ENCODE peak calls at places on chromosomes 2 and 18, in seven cellular contexts. T is prostate gland; J is transverse colon; V is neuronal stem cell; O is naive thymus-derived CD4-positive, alpha-beta T cell; L is kidney; F is breast epithelium. E is an unnamed sample.

GRCh38 chr2:15186118-15186517 is 375.0 kb downstream of the NBAS start:
- DNase-seq in T (no peak), J (no peak), V (no peak), O (no peak), L (no peak), F (no peak), E (no peak)

GRCh38 chr2:55419236-55419513 is 481 bp downstream of the CCDC88A start:
- DNase-seq in T (peak), J (peak), V (no peak), O (no peak), L (no peak), F (no peak), E (no peak)

GRCh38 chr2:119691189-119691588 is 12.2 kb downstream of the TMEM177 start:
- DNase-seq in T (no peak), J (no peak), V (no peak), O (no peak), L (no peak), F (no peak), E (no peak)

GRCh38 chr2:105005170-105005569 is 32.7 kb upstream of the MRPS9 start:
- DNase-seq in T (no peak), J (no peak), V (no peak), O (no peak), L (no peak), F (no peak), E (no peak)

GRCh38 chr2:72220170-72220569 is 72.5 kb upstream of the CYP26B1 start:
- DNase-seq in T (no peak), J (no peak), V (peak), O (no peak), L (no peak), F (no peak), E (no peak)

GRCh38 chr2:11264818-11265217 is 79.6 kb downstream of the ROCK2 start:
- DNase-seq in T (no peak), J (no peak), V (no peak), O (no peak), L (no peak), F (no peak), E (no peak)

GRCh38 chr2:74399785-74400184 is 19.7 kb upstream of the DCTN1 start:
- DNase-seq in T (no peak), J (no peak), V (no peak), O (no peak), L (no peak), F (no peak), E (no peak)

GRCh38 chr2:240309214-240309613 is 126.2 kb upstream of the GPC1 start:
- DNase-seq in T (no peak), J (no peak), V (no peak), O (no peak), L (no peak), F (no peak), E (no peak)

GRCh38 chr2:12300927-12301326 is 415.8 kb upstream of the TRIB2 start:
- DNase-seq in T (no peak), J (no peak), V (no peak), O (no peak), L (no peak), F (no peak), E (no peak)

GRCh38 chr2:224749136-224749535 is 33.0 kb upstream of the CCDC195 start:
- DNase-seq in T (no peak), J (no peak), V (no peak), O (no peak), L (no peak), F (no peak), E (no peak)

GRCh38 chr18:28526196-28526595 is 349.3 kb upstream of the CDH2 start:
- DNase-seq in T (no peak), J (no peak), V (no peak), O (no peak), L (no peak), F (no peak), E (no peak)

GRCh38 chr2:108926561-108927380 is 62.2 kb downstream of the EDAR start:
- DNase-seq in T (peak), J (no peak), V (no peak), O (no peak), L (peak), F (peak), E (no peak)

GRCh38 chr2:54139210-54139609 is 23.8 kb downstream of the ACYP2 start:
- DNase-seq in T (no peak), J (no peak), V (no peak), O (no peak), L (no peak), F (no peak), E (no peak)

GRCh38 chr2:45578056-45578843 is 32.8 kb downstream of the SRBD1 start:
- DNase-seq in T (no peak), J (peak), V (no peak), O (peak), L (no peak), F (no peak), E (no peak)

GRCh38 chr2:103166406-103167324 is 404.8 kb downstream of the TMEM182 start:
- DNase-seq in T (no peak), J (no peak), V (no peak), O (no peak), L (no peak), F (no peak), E (no peak)

GRCh38 chr18:75244336-75244735 is 33.7 kb downstream of the TSHZ1 start:
- DNase-seq in T (peak), J (no peak), V (no peak), O (peak), L (peak), F (no peak), E (no peak)

GRCh38 chr2:36456227-36456788 is 100.7 kb downstream of the CRIM1 start:
- DNase-seq in T (no peak), J (peak), V (no peak), O (no peak), L (peak), F (no peak), E (no peak)
- H3K27ac ChIP-seq in T (peak), J (peak), V (no peak), O (no peak), L (no peak), F (peak), E (no peak)

DNA sequence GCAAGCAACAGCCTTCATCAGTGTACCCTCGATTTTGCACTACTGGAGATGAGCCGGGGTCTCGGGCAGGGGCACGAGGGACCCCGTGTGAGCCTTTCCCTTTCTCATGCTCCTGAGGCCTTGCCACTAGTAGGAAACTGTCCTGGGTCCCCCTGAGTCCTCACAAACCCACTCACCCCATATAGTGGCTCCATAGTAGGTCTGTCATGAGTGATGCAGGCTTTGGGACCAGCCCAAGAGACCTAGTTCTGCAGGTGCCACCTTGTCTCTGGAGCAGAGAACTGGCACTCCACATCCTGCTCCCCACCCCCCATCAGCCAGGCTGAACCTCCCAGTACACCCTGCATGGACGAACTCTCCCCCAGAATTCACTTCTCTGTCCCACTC is 187.1 kb downstream of the SMAD7 start:
- DNase-seq in T (no peak), J (no peak), V (no peak), O (no peak), L (peak), F (no peak), E (no peak)
- H3K27ac ChIP-seq in T (no peak), J (no peak), V (no peak), O (no peak), L (no peak), F (no peak), E (no peak)

DNA sequence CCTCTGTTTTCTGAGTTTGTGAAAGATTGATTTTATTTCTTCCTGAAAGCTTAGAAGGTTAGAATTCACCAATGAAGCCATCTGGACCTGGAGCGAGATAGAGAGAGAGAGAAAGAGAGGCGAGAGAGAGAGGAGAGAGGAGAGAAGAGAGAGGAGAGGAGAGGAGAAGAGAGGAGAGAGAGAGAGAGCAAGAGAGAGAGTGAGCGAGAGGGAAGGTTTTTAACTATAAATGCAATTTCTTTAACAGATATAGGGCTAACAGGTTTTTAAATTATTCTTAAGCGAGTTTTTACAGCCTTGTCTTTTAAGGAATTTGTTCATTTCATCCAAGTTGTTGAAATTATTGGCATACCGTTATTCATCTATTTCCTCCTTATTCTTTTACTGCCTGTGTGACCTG is 56.0 kb downstream of the BABAM2 start:
- DNase-seq in T (no peak), J (no peak), V (no peak), O (no peak), L (no peak), F (no peak), E (no peak)
- H3K27ac ChIP-seq in T (peak), J (no peak), V (no peak), O (no peak), L (no peak), F (no peak), E (no peak)

GRCh38 chr2:223285505-223286265 is 233.7 kb downstream of the KCNE4 start:
- DNase-seq in T (no peak), J (no peak), V (no peak), O (no peak), L (peak), F (no peak), E (no peak)

GRCh38 chr2:223283329-223283728 is 231.3 kb downstream of the KCNE4 start:
- DNase-seq in T (no peak), J (no peak), V (no peak), O (no peak), L (no peak), F (no peak), E (no peak)
- H3K27ac ChIP-seq in T (no peak), J (no peak), V (no peak), O (no peak), L (no peak), F (no peak), E (no peak)

GRCh38 chr2:207258191-207258991 is 92.6 kb upstream of the KLF7 start:
- DNase-seq in T (peak), J (peak), V (no peak), O (no peak), L (peak), F (peak), E (no peak)
- H3K27ac ChIP-seq in T (peak), J (peak), V (peak), O (no peak), L (peak), F (peak), E (no peak)